ENCODE peak calls at places on chromosomes 2 and 18, in nine cellular contexts. C, W, T, H, I, F, A, M and U are unnamed samples.

GRCh38 chr2:150484006-150484405 is 3.5 kb downstream of the RND3 start:
- DNase-seq in M (no peak), F (no peak), T (peak), A (no peak), I (peak), C (no peak), H (no peak), W (no peak), U (no peak)

GRCh38 chr2:238839428-238839827 is 8.5 kb upstream of the TWIST2 start:
- DNase-seq in W (peak), T (no peak), F (no peak), C (no peak), M (no peak), H (no peak), I (no peak), A (no peak), U (no peak)

GRCh38 chr2:72153026-72153791 is 5.5 kb upstream of the CYP26B1 start:
- DNase-seq in W (no peak), F (no peak), M (no peak), A (peak), I (no peak), H (peak), C (no peak), T (no peak), U (no peak)

GRCh38 chr2:170771049-170771937 is 1.1 kb downstream of the ERICH2 start:
- DNase-seq in A (no peak), C (no peak), M (peak), F (peak), H (no peak), T (no peak), I (peak), W (peak), U (no peak)

GRCh38 chr2:1137992-1138391 is 187.3 kb downstream of the SNTG2 start:
- DNase-seq in H (no peak), F (no peak), A (no peak), C (no peak), M (no peak), T (no peak), I (no peak), W (peak), U (no peak)

GRCh38 chr18:47754311-47755101 is 176.0 kb downstream of the SMAD2 start:
- DNase-seq in C (no peak), F (peak), W (peak), I (peak), M (peak), T (no peak), H (no peak), A (peak), U (no peak)

GRCh38 chr2:150279673-150280072 is 207.8 kb downstream of the RND3 start:
- DNase-seq in A (no peak), C (no peak), T (no peak), W (no peak), H (no peak), F (peak), M (no peak), I (no peak), U (no peak)

GRCh38 chr18:45056907-45057306 is 376.2 kb downstream of the SETBP1 start:
- DNase-seq in A (no peak), C (no peak), T (no peak), H (no peak), I (no peak), W (peak), F (no peak), M (no peak), U (no peak)

GRCh38 chr2:65634304-65634703 is 201.9 kb upstream of the SPRED2 start:
- DNase-seq in M (no peak), F (no peak), W (no peak), A (no peak), T (no peak), I (no peak), C (no peak), H (no peak), U (no peak)

GRCh38 chr2:15334650-15335326 is 226.3 kb downstream of the NBAS start:
- DNase-seq in W (no peak), T (no peak), H (no peak), F (peak), A (no peak), I (peak), M (no peak), C (no peak), U (no peak)

GRCh38 chr18:71665131-71665530 is 879.0 kb downstream of the CBLN2 start:
- DNase-seq in I (no peak), H (no peak), F (peak), A (no peak), W (peak), C (no peak), T (no peak), M (no peak), U (no peak)

GRCh38 chr2:85457877-85458316 is 39.4 kb downstream of the SH2D6 start:
- DNase-seq in I (peak), W (no peak), H (no peak), F (no peak), C (no peak), T (peak), M (no peak), A (no peak), U (no peak)

GRCh38 chr2:51158236-51158635 is 126.3 kb upstream of the NRXN1 start:
- DNase-seq in M (no peak), W (no peak), F (no peak), A (no peak), I (peak), H (no peak), T (no peak), C (no peak), U (no peak)

GRCh38 chr2:130286983-130287655 is 55.6 kb upstream of the IMP4 start:
- DNase-seq in I (no peak), T (no peak), M (no peak), H (no peak), W (no peak), F (no peak), C (no peak), A (peak), U (no peak)

GRCh38 chr2:98374958-98375570 is 28.8 kb downstream of the CNGA3 start:
- DNase-seq in W (no peak), H (no peak), I (no peak), T (no peak), C (no peak), F (no peak), A (no peak), M (no peak), U (no peak)

GRCh38 chr2:220556658-220557057 is 929.2 kb downstream of the SLC4A3 start:
- DNase-seq in C (no peak), M (no peak), T (peak), W (no peak), A (no peak), I (no peak), F (peak), H (no peak), U (no peak)

GRCh38 chr2:143698888-143699570 is 569.8 kb downstream of the ARHGAP15 start:
- DNase-seq in W (no peak), H (no peak), A (no peak), I (no peak), T (no peak), F (no peak), M (no peak), C (no peak), U (no peak)

GRCh38 chr2:54329482-54330225 is 73.6 kb upstream of the TSPYL6 start:
- DNase-seq in M (no peak), C (no peak), W (peak), H (no peak), A (no peak), F (peak), T (no peak), I (no peak), U (no peak)

GRCh38 chr18:48839819-48840490 is 110.8 kb downstream of the SMAD7 start:
- DNase-seq in C (no peak), T (no peak), I (no peak), W (no peak), F (no peak), A (no peak), M (no peak), H (no peak), U (no peak)

GRCh38 chr2:211085056-211085680 is 528.8 kb downstream of the CPS1 start:
- DNase-seq in M (no peak), A (no peak), C (no peak), F (peak), H (no peak), T (peak), W (peak), I (peak), U (no peak)

GRCh38 chr2:129490666-129491065 is 488.8 kb upstream of the RAB6C start:
- DNase-seq in I (no peak), M (no peak), A (no peak), C (no peak), T (no peak), H (no peak), W (peak), F (no peak), U (no peak)

GRCh38 chr2:152395132-152396024 is 60.4 kb downstream of the FMNL2 start:
- DNase-seq in H (no peak), C (no peak), F (peak), T (no peak), W (no peak), M (no peak), A (no peak), I (no peak), U (no peak)

GRCh38 chr2:168567840-168568239 is 111.8 kb downstream of the CERS6 start:
- DNase-seq in T (no peak), M (no peak), F (no peak), C (no peak), A (no peak), I (no peak), H (no peak), W (no peak), U (no peak)

GRCh38 chr18:9466911-9467310 is 8.4 kb upstream of the RALBP1 start:
- DNase-seq in T (no peak), M (no peak), I (no peak), A (no peak), C (no peak), H (no peak), W (no peak), F (peak), U (no peak)

GRCh38 chr18:47118986-47119385 is 31.3 kb downstream of the HDHD2 start:
- DNase-seq in W (no peak), A (no peak), H (no peak), T (no peak), C (no peak), M (no peak), I (no peak), F (peak), U (no peak)

GRCh38 chr2:148901142-148901541 is 26.1 kb downstream of the KIF5C start:
- DNase-seq in I (peak), F (no peak), M (no peak), A (no peak), T (no peak), H (no peak), C (no peak), W (no peak), U (no peak)

GRCh38 chr2:78814331-78814986 is 211.0 kb upstream of the REG3G start:
- DNase-seq in I (no peak), M (no peak), A (no peak), T (no peak), F (no peak), C (no peak), H (no peak), W (no peak), U (no peak)

GRCh38 chr18:23636041-23636399 is 26.7 kb downstream of the ANKRD29 start:
- DNase-seq in H (no peak), A (no peak), W (no peak), T (no peak), I (no peak), F (no peak), C (no peak), M (no peak), U (no peak)

GRCh38 chr18:77478619-77479018 is 229.0 kb downstream of the GALR1 start:
- DNase-seq in W (peak), H (no peak), A (no peak), C (no peak), T (no peak), M (no peak), F (peak), I (peak), U (no peak)

GRCh38 chr18:59233017-59233410 is 13.1 kb downstream of the GRP start:
- DNase-seq in F (peak), A (no peak), W (no peak), T (no peak), M (no peak), I (peak), H (no peak), C (no peak), U (no peak)